ENCODE peak calls at places on chromosomes 5 and 9, in eight cellular contexts. P, X, F, E, G, V, M and R are unnamed samples.

GRCh38 chr5:67297376-67297775 is 100.8 kb upstream of the CD180 start:
- DNase-seq in P (no peak), X (no peak), F (no peak), E (no peak), G (no peak), V (no peak), M (no peak), R (no peak)

GRCh38 chr9:84439253-84439652 is 98.7 kb upstream of the SLC28A3 start:
- DNase-seq in P (no peak), X (no peak), F (peak), E (no peak), G (no peak), V (no peak), M (no peak), R (no peak)

GRCh38 chr5:157038568-157039187 is 20.2 kb downstream of the HAVCR1 start:
- DNase-seq in P (no peak), X (no peak), F (no peak), E (no peak), G (no peak), V (no peak), M (no peak), R (no peak)

GRCh38 chr5:132461671-132462070 is 28.9 kb downstream of the IRF1 start:
- DNase-seq in P (no peak), X (no peak), F (no peak), E (no peak), G (no peak), V (no peak), M (no peak), R (no peak)

GRCh38 chr5:179836225-179837019 is 15.7 kb downstream of the SQSTM1 start:
- DNase-seq in P (peak), X (peak), F (peak), E (no peak), G (peak), V (no peak), M (no peak), R (no peak)

GRCh38 chr9:5714501-5715401 is 85.8 kb downstream of the RIC1 start:
- DNase-seq in P (peak), X (peak), F (peak), E (no peak), G (peak), V (no peak), M (no peak), R (peak)

GRCh38 chr9:28909526-28909925 is 1336.2 kb upstream of the C9orf72 start:
- DNase-seq in P (no peak), X (no peak), F (no peak), E (no peak), G (no peak), V (no peak), M (no peak), R (no peak)

GRCh38 chr5:178780581-178781498 is 50.4 kb upstream of the ZNF354A start:
- DNase-seq in P (no peak), X (no peak), F (no peak), E (peak), G (no peak), V (no peak), M (no peak), R (no peak)

GRCh38 chr5:109654455-109654854 is 35.3 kb upstream of the MAN2A1 start:
- DNase-seq in P (peak), X (peak), F (no peak), E (no peak), G (peak), V (no peak), M (no peak), R (no peak)

GRCh38 chr9:87613265-87614111 is 112.4 kb upstream of the CTSL start:
- DNase-seq in P (no peak), X (peak), F (peak), E (no peak), G (no peak), V (no peak), M (no peak), R (no peak)

GRCh38 chr5:121630402-121630801 is 221.3 kb upstream of the FTMT start:
- DNase-seq in P (peak), X (peak), F (peak), E (no peak), G (no peak), V (no peak), M (no peak), R (no peak)

GRCh38 chr5:141703133-141703561 is 21.1 kb upstream of the ARAP3 start:
- DNase-seq in P (no peak), X (peak), F (peak), E (no peak), G (no peak), V (no peak), M (no peak), R (no peak)

GRCh38 chr9:125538092-125538473 is 168.9 kb downstream of the MAPKAP1 start:
- DNase-seq in P (peak), X (peak), F (peak), E (no peak), G (peak), V (no peak), M (no peak), R (peak)

GRCh38 chr5:95759005-95759404 is 27.9 kb downstream of the RHOBTB3 start:
- DNase-seq in P (no peak), X (no peak), F (no peak), E (no peak), G (no peak), V (no peak), M (no peak), R (no peak)

GRCh38 chr5:104430977-104431620 is 868.5 kb upstream of the NUDT12 start:
- DNase-seq in P (no peak), X (no peak), F (peak), E (no peak), G (no peak), V (no peak), M (no peak), R (no peak)

GRCh38 chr5:170747851-170748250 is 35.7 kb upstream of the GABRP start:
- DNase-seq in P (no peak), X (no peak), F (peak), E (no peak), G (no peak), V (no peak), M (no peak), R (no peak)

GRCh38 chr5:57033103-57033502 is 81.2 kb upstream of the MIER3 start:
- DNase-seq in P (no peak), X (no peak), F (no peak), E (no peak), G (peak), V (no peak), M (no peak), R (no peak)

GRCh38 chr5:172497591-172498255 is 43.4 kb upstream of the SH3PXD2B start:
- DNase-seq in P (no peak), X (no peak), F (no peak), E (no peak), G (no peak), V (peak), M (no peak), R (no peak)

GRCh38 chr9:136566899-136567298 is 21.1 kb upstream of the NOTCH1 start:
- DNase-seq in P (peak), X (no peak), F (peak), E (peak), G (peak), V (peak), M (no peak), R (no peak)

GRCh38 chr5:127029513-127030258 is 672 bp downstream of the MARCHF3 start:
- DNase-seq in P (peak), X (peak), F (peak), E (peak), G (peak), V (peak), M (peak), R (no peak)

GRCh38 chr5:99747342-99747741 is 787.8 kb upstream of the FAM174A start:
- DNase-seq in P (no peak), X (no peak), F (no peak), E (no peak), G (no peak), V (no peak), M (no peak), R (no peak)

GRCh38 chr5:96381526-96381925 is 51.5 kb downstream of the PCSK1 start:
- DNase-seq in P (no peak), X (no peak), F (no peak), E (no peak), G (no peak), V (no peak), M (no peak), R (no peak)

GRCh38 chr5:150263801-150264621 is 25.6 kb downstream of the CAMK2A start:
- DNase-seq in P (peak), X (peak), F (peak), E (no peak), G (peak), V (peak), M (no peak), R (peak)

GRCh38 chr5:83249156-83249555 is 171.8 kb downstream of the XRCC4 start:
- DNase-seq in P (no peak), X (no peak), F (peak), E (no peak), G (no peak), V (no peak), M (no peak), R (no peak)